ENCODE peak calls at places on chromosomes 11 and 22, in four cellular contexts. Q is fibroblast of mammary gland, A is hepatocyte, J is left ventricle myocardium inferior. P is an unnamed sample.

GRCh38 chr22:47534150-47535133 is 772.0 kb downstream of the TBC1D22A start:
- DNase-seq in Q (no peak), J (no peak), A (no peak), P (no peak)

GRCh38 chr11:125621995-125622394 is 3.0 kb upstream of the CHEK1 start:
- DNase-seq in A (no peak), J (no peak), Q (peak), P (no peak)

GRCh38 chr11:100630898-100631297 is 56.2 kb upstream of the ARHGAP42 start:
- DNase-seq in J (no peak), Q (no peak), A (no peak), P (no peak)

GRCh38 chr11:120400564-120401364 is 64.6 kb downstream of the ARHGEF12 start:
- DNase-seq in J (no peak), A (peak), Q (peak), P (no peak)

GRCh38 chr22:27454807-27455450 is 346.6 kb downstream of the MN1 start:
- DNase-seq in Q (no peak), J (no peak), A (no peak), P (no peak)

GRCh38 chr11:126405374-126405773 is 49.9 kb downstream of the ST3GAL4 start:
- DNase-seq in Q (no peak), A (no peak), J (no peak), P (peak)

GRCh38 chr22:36184433-36185035 is 17.1 kb downstream of the APOL4 start:
- DNase-seq in Q (peak), A (no peak), J (no peak), P (no peak)

GRCh38 chr22:17085277-17086091 is 684 bp downstream of the IL17RA start:
- DNase-seq in J (peak), Q (no peak), A (peak), P (no peak)

GRCh38 chr22:36409911-36410756 is 22.4 kb upstream of the MYH9 start:
- DNase-seq in A (peak), Q (no peak), J (peak), P (no peak)

GRCh38 chr11:86869966-86870570 is 69.7 kb downstream of the PRSS23 start:
- DNase-seq in A (peak), Q (peak), J (peak), P (no peak)

GRCh38 chr11:112025682-112026081 is 474 bp downstream of the DLAT start:
- DNase-seq in J (no peak), A (no peak), Q (peak), P (no peak)

GRCh38 chr11:113817162-113817561 is 37.6 kb downstream of the CLDN25 start:
- DNase-seq in A (no peak), J (no peak), Q (no peak), P (no peak)

GRCh38 chr11:19080579-19080993 is 20.1 kb upstream of the MRGPRX2 start:
- DNase-seq in Q (peak), J (no peak), A (peak), P (no peak)

GRCh38 chr11:76736266-76736665 is 46.9 kb upstream of the TSKU start:
- DNase-seq in A (no peak), Q (no peak), J (no peak), P (no peak)

GRCh38 chr11:114181195-114181594 is 115.0 kb upstream of the NNMT start:
- DNase-seq in A (no peak), J (no peak), Q (peak), P (no peak)

GRCh38 chr11:26951849-26952515 is 41.9 kb upstream of the FIBIN start:
- DNase-seq in J (no peak), A (no peak), Q (no peak), P (no peak)

GRCh38 chr11:133830931-133831907 is 14.1 kb downstream of the SPATA19 start:
- DNase-seq in A (no peak), Q (no peak), J (no peak), P (no peak)

GRCh38 chr11:77080643-77081210 is 14.0 kb downstream of the CAPN5 start:
- DNase-seq in J (no peak), Q (peak), A (no peak), P (no peak)

GRCh38 chr22:40400173-40400572 is 29.8 kb downstream of the SGSM3 start:
- DNase-seq in A (no peak), J (no peak), Q (no peak), P (no peak)

GRCh38 chr22:17370766-17371181 is 1.5 kb downstream of the CECR2 start:
- DNase-seq in Q (no peak), J (no peak), A (no peak), P (no peak)

GRCh38 chr11:122649133-122649532 is 6.4 kb upstream of the UBASH3B start:
- DNase-seq in A (no peak), J (no peak), Q (peak), P (no peak)

GRCh38 chr22:29231971-29232959 is 26.6 kb downstream of the EMID1 start:
- DNase-seq in A (peak), Q (no peak), J (no peak), P (no peak)

GRCh38 chr11:4881860-4882500 is at the start of gene OR51T1:
- DNase-seq in A (no peak), Q (peak), J (no peak), P (no peak)

GRCh38 chr22:22371031-22371541 is 126.5 kb downstream of the VPREB1 start:
- DNase-seq in Q (peak), A (no peak), J (peak), P (no peak)

GRCh38 chr11:58829736-58830135 is 14.8 kb downstream of the GLYATL2 start:
- DNase-seq in J (no peak), Q (peak), A (no peak), P (no peak)

GRCh38 chr11:117175781-117176180 is 2.8 kb upstream of the SIDT2 start:
- DNase-seq in J (no peak), Q (peak), A (no peak), P (peak)

GRCh38 chr11:18347471-18348125 is 25.2 kb downstream of the GTF2H1 start:
- DNase-seq in A (no peak), Q (peak), J (no peak), P (no peak)

GRCh38 chr22:45777046-45777851 is 105.6 kb downstream of the ATXN10 start:
- DNase-seq in A (no peak), Q (no peak), J (no peak), P (no peak)

GRCh38 chr11:78952188-78952587 is 377.5 kb upstream of the NARS2 start:
- DNase-seq in Q (no peak), A (no peak), J (no peak), P (no peak)

GRCh38 chr11:125952973-125953372 is 7.1 kb downstream of the VSIG10L2 start:
- DNase-seq in J (peak), Q (peak), A (no peak), P (no peak)

GRCh38 chr11:12906501-12906900 is 102.6 kb upstream of the RASSF10 start:
- DNase-seq in Q (no peak), J (no peak), A (no peak), P (no peak)

GRCh38 chr11:86244063-86244521 is 461 bp upstream of the EED start:
- DNase-seq in A (peak), J (peak), Q (peak), P (no peak)

GRCh38 chr11:2898366-2899079 is 12.9 kb upstream of the CDKN1C start:
- DNase-seq in A (peak), Q (peak), J (peak), P (no peak)

GRCh38 chr11:35629914-35630313 is 11.7 kb downstream of the FJX1 start:
- DNase-seq in J (no peak), A (peak), Q (peak), P (no peak)

GRCh38 chr11:38648597-38648996 is 2050.6 kb upstream of the RAG2 start:
- DNase-seq in A (no peak), Q (no peak), J (no peak), P (no peak)

GRCh38 chr11:60718524-60719316 is 5.8 kb upstream of the MS4A18 start:
- DNase-seq in Q (no peak), A (peak), J (no peak), P (no peak)

GRCh38 chr22:46965552-46966494 is 203.4 kb downstream of the TBC1D22A start:
- DNase-seq in A (no peak), Q (peak), J (no peak), P (no peak)

GRCh38 chr11:73376168-73376802 is at the start of gene RELT:
- DNase-seq in J (peak), A (peak), Q (peak), P (no peak)

GRCh38 chr11:73374130-73374529 is 2.1 kb upstream of the RELT start:
- DNase-seq in Q (no peak), A (no peak), J (no peak), P (no peak)

GRCh38 chr11:73375830-73376167 is 400 bp upstream of the RELT start:
- DNase-seq in A (no peak), Q (no peak), J (no peak), P (no peak)

GRCh38 chr11:73376803-73377629 is 817 bp downstream of the RELT start:
- DNase-seq in J (peak), Q (peak), A (peak), P (no peak)

GRCh38 chr11:73372371-73372993 is 3.7 kb upstream of the RELT start:
- DNase-seq in A (no peak), Q (no peak), J (no peak), P (no peak)
- TF ChIP-seq CTCF in A (no peak), Q (peak), J (peak), P (peak)

DNA sequence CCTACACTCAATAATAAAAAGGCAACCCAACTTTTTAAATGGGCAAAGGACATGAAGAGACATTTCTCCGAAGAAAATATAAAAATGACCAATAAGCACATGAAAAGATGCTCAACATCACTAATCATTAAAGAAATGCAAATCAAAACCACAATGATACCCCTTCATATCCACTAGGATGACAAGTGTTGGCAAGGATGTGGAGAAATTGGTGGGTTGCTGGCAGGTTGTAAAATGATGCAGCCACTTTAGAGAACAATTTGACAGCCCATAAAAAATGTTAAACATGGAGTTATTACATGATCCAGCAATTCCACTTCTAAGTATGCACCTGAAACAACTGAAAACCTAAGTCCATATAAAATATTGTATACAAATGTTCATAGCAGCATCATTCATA is 73.2 kb upstream of the LMO2 start:
- DNase-seq in J (no peak), A (no peak), Q (no peak), P (no peak)
- TF ChIP-seq CTCF in J (no peak), A (no peak), Q (no peak), P (no peak)

DNA sequence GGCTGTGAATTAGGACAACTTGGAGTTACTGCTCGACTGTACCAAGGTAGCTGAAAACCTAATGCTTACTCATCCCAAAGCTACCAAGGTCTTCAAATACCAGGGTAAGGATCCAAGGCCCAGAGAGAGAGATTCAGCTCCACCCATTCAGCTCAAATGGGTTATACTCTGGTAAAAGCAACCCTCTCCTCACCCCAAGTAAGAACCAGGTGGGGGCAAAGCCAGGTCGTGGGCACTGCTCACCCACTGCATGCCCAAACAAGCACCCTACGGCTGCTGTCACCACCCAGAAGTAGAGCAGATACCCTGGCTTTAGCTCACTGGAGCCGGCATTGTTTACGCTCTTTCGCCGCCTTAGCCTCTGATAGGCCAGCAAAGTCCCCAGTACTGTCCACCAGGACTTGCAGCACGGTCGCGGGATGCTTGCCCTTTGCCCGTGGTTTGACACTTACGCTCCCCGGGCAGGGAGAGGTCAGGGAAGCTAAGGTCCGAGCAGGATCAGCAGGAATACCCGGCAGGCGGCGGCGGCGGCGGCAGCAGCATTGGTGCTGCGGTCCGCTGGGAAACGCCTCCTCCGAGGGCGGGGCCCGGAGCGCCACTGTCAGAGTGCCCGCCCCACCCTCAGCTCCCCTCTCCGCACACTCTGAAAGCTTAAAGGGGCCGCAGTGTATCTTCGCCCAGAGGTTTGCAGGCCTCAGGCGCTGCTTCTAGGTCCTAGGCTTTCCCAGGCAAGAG is 19.6 kb downstream of the CKAP5 start:
- DNase-seq in Q (peak), J (peak), A (peak), P (peak)
- TF ChIP-seq CTCF in Q (no peak), J (peak), A (no peak), P (peak)

GRCh38 chr11:32374261-32374711 is 61.1 kb downstream of the WT1 start:
- DNase-seq in Q (peak), J (no peak), A (peak), P (no peak)
- TF ChIP-seq CTCF in Q (peak), J (peak), A (peak), P (peak)

GRCh38 chr22:41831383-41831782 is 1.5 kb upstream of the SREBF2 start:
- DNase-seq in J (no peak), A (no peak), Q (peak), P (peak)

GRCh38 chr22:41827671-41828070 is 5.2 kb upstream of the SREBF2 start:
- DNase-seq in Q (no peak), A (no peak), J (no peak), P (peak)

GRCh38 chr22:41831828-41832552 is 915 bp upstream of the SREBF2 start:
- DNase-seq in Q (peak), A (no peak), J (no peak), P (no peak)

GRCh38 chr22:41828516-41828915 is 4.4 kb upstream of the SREBF2 start:
- DNase-seq in Q (no peak), A (no peak), J (no peak), P (peak)

GRCh38 chr22:41830174-41830573 is 2.7 kb upstream of the SREBF2 start:
- DNase-seq in Q (no peak), A (no peak), J (no peak), P (peak)
- TF ChIP-seq CTCF in Q (no peak), A (no peak), J (no peak), P (no peak)

GRCh38 chr11:71485466-71485865 is 32.5 kb downstream of the NADSYN1 start:
- DNase-seq in A (no peak), Q (no peak), J (no peak), P (peak)

GRCh38 chr11:71488086-71488967 is 35.3 kb downstream of the NADSYN1 start:
- DNase-seq in J (no peak), Q (no peak), A (peak), P (peak)

GRCh38 chr11:71484248-71485062 is 31.5 kb downstream of the NADSYN1 start:
- DNase-seq in J (no peak), Q (no peak), A (no peak), P (peak)

GRCh38 chr11:71485063-71485399 is 32.0 kb downstream of the NADSYN1 start:
- DNase-seq in J (no peak), Q (no peak), A (no peak), P (peak)

DNA sequence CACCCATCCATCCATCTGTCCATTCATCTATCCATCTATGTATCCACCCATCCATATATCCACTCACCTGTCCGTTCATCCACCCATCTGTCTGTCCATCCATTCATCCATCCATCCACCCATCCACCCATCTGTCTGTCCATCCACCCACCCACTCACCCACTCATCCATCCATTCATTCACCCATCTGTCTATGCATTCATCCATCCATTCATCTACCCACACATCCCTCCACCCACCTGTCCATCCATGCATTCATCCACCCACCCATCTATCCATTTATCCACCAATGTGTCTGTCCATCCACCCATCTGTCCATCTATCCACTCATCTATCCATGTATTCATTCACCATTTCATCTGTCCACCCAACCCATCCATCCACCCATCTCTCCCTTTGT is 33.3 kb downstream of the NADSYN1 start:
- DNase-seq in A (no peak), Q (no peak), J (no peak), P (no peak)
- TF ChIP-seq CTCF in A (no peak), Q (no peak), J (no peak), P (no peak)

DNA sequence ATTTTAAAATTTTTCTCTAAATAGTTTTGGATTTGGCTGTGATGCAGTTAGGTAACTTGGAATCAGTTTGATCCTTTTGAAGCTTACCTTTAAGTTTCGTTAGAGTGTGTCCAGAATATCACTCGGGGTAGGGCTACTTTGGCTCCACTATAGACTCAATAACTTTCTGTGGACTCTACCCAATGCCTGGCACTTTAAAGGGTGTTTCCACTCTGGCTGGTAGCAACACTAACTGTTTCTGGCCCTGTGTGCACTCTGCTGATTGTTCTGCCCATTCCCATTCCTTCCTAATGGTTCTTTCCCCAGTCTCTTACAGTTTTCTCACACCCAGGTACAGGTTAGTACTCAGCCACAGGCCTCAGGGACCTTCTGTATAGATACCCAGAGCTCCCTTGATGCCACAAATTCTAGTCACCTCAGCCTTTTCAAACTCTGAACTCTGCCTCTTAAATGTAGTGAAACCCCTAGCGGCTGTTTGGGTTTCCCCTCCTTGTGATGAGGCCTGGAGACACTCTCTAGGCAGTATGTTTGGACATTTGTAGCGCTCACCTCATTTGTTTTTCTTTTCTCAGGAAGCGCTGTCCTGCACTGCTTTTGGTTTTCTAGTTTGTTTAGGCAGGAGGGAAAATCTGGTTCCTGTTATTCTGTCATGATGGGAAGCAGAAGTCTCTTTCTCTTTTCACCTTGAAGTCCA is 16.8 kb downstream of the CUL5 start:
- DNase-seq in Q (no peak), J (no peak), A (no peak), P (no peak)
- TF ChIP-seq CTCF in Q (no peak), J (no peak), A (no peak), P (no peak)

GRCh38 chr22:25354456-25354855 is 135.0 kb downstream of the CRYBB2 start:
- DNase-seq in A (no peak), Q (no peak), J (no peak), P (peak)

GRCh38 chr22:25352294-25352680 is 132.8 kb downstream of the CRYBB2 start:
- DNase-seq in J (no peak), Q (no peak), A (no peak), P (no peak)

GRCh38 chr22:25350551-25350971 is 131.1 kb downstream of the CRYBB2 start:
- DNase-seq in J (no peak), A (no peak), Q (no peak), P (no peak)

GRCh38 chr22:25351631-25352293 is 132.3 kb downstream of the CRYBB2 start:
- DNase-seq in J (no peak), Q (no peak), A (no peak), P (no peak)

DNA sequence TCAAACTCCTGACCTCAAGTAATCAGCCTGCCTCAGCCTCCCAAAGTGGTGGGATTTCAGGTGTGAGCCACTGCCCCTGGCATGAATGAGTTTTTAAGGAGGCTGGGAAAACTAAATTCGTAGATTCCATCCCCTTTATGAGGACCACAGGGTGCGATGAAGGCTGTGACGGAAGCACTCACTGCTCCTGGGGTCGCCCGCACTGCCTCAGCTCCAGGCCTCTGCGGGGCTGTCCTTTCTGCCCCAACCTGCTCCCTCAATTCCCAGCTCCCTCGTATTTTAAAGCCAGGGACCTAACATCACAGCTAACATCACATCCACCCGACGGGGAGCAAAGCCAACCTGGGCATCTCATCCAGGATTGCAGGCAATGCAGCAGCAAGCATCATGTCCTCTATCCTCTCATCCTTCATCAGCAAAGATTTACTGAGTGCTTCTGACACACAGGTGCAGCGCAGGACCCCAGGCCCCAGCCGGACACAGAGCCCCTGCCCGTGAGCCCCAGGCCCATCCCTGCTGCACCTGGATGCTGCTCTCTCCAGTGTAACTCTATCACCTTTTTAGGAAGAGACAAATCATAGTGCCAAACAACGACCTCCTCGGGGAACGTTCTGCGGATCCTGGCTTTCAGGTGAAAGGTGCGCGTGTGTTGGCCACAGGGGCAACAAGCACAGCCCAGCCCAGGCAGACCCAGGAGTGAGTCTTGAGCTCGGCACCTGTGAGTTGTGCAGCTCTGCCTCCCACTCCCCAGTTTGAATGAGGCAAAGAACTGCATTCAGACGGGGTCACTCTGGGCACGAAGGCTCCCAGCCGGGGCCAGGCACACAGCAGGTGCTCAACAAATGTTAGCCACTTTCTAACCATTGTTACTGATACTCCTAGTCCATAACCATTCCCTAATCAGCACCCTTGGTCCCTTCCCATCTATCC is 134.3 kb downstream of the CRYBB2 start:
- DNase-seq in A (no peak), J (no peak), Q (no peak), P (peak)
- TF ChIP-seq CTCF in A (no peak), J (no peak), Q (no peak), P (no peak)

P was measured in chondrocyte.